ENCODE peak calls at places on chromosomes 4 and X, in five cellular contexts. One of them, this sample, is unnamed.

GRCh38 chrX:134544189-134544588 is 84.2 kb downstream of the HPRT1 start:
- DNase-seq in left ventricle myocardium inferior: no peak
- DNase-seq in lower lobe of right lung: no peak
- DNase-seq in SK-N-SH: no peak
- DNase-seq in CD4-positive, CD25-positive, alpha-beta regulatory T cell: no peak
- DNase-seq in this sample: no peak

GRCh38 chrX:105483011-105483410 is 262.5 kb upstream of the TEX13A start:
- DNase-seq in SK-N-SH: no peak
- DNase-seq in lower lobe of right lung: no peak
- DNase-seq in CD4-positive, CD25-positive, alpha-beta regulatory T cell: no peak
- DNase-seq in left ventricle myocardium inferior: no peak
- DNase-seq in this sample: no peak

GRCh38 chr4:41346306-41347061 is 89.8 kb downstream of the UCHL1 start:
- DNase-seq in CD4-positive, CD25-positive, alpha-beta regulatory T cell: no peak
- DNase-seq in left ventricle myocardium inferior: no peak
- DNase-seq in SK-N-SH: no peak
- DNase-seq in lower lobe of right lung: no peak
- DNase-seq in this sample: no peak

GRCh38 chrX:131792356-131792749 is 230.7 kb upstream of the STK26 start:
- DNase-seq in left ventricle myocardium inferior: no peak
- DNase-seq in CD4-positive, CD25-positive, alpha-beta regulatory T cell: peak; percentile 93
- DNase-seq in SK-N-SH: peak; percentile 63
- DNase-seq in lower lobe of right lung: no peak
- DNase-seq in this sample: peak; percentile 93

GRCh38 chr4:185382754-185383153 is 13.0 kb downstream of the LRP2BP start:
- DNase-seq in lower lobe of right lung: no peak
- DNase-seq in SK-N-SH: no peak
- DNase-seq in CD4-positive, CD25-positive, alpha-beta regulatory T cell: no peak
- DNase-seq in left ventricle myocardium inferior: no peak
- DNase-seq in this sample: no peak

GRCh38 chrX:17375361-17375630 is 296 bp downstream of the NHS start:
- DNase-seq in SK-N-SH: no peak
- DNase-seq in CD4-positive, CD25-positive, alpha-beta regulatory T cell: no peak
- DNase-seq in left ventricle myocardium inferior: no peak
- DNase-seq in lower lobe of right lung: no peak
- DNase-seq in this sample: peak; percentile 15

GRCh38 chr4:182144621-182145359 is 98.4 kb upstream of the TENM3 start:
- DNase-seq in left ventricle myocardium inferior: no peak
- DNase-seq in lower lobe of right lung: no peak
- DNase-seq in SK-N-SH: peak; percentile 84
- DNase-seq in CD4-positive, CD25-positive, alpha-beta regulatory T cell: no peak
- DNase-seq in this sample: peak; percentile 21

GRCh38 chrX:39896951-39897740 is 200.6 kb downstream of the BCOR start:
- DNase-seq in left ventricle myocardium inferior: peak; percentile 37
- DNase-seq in lower lobe of right lung: peak; percentile 49
- DNase-seq in CD4-positive, CD25-positive, alpha-beta regulatory T cell: no peak
- DNase-seq in SK-N-SH: no peak
- DNase-seq in this sample: no peak

GRCh38 chr4:142558851-142559250 is 287.2 kb downstream of the INPP4B start:
- DNase-seq in CD4-positive, CD25-positive, alpha-beta regulatory T cell: no peak
- DNase-seq in SK-N-SH: no peak
- DNase-seq in left ventricle myocardium inferior: no peak
- DNase-seq in lower lobe of right lung: no peak
- DNase-seq in this sample: no peak

GRCh38 chr4:42586775-42587174 is 70.1 kb downstream of the ATP8A1 start:
- DNase-seq in lower lobe of right lung: no peak
- DNase-seq in CD4-positive, CD25-positive, alpha-beta regulatory T cell: no peak
- DNase-seq in SK-N-SH: no peak
- DNase-seq in left ventricle myocardium inferior: no peak
- DNase-seq in this sample: no peak

GRCh38 chrX:130704053-130705038 is 198.7 kb downstream of the ENOX2 start:
- DNase-seq in lower lobe of right lung: no peak
- DNase-seq in SK-N-SH: no peak
- DNase-seq in left ventricle myocardium inferior: no peak
- DNase-seq in CD4-positive, CD25-positive, alpha-beta regulatory T cell: no peak
- DNase-seq in this sample: no peak

GRCh38 chr4:159006202-159006601 is 96.7 kb upstream of the RAPGEF2 start:
- DNase-seq in SK-N-SH: no peak
- DNase-seq in CD4-positive, CD25-positive, alpha-beta regulatory T cell: no peak
- DNase-seq in lower lobe of right lung: no peak
- DNase-seq in left ventricle myocardium inferior: no peak
- DNase-seq in this sample: no peak

GRCh38 chrX:124212622-124213021 is 119.8 kb upstream of the TEX13D start:
- DNase-seq in CD4-positive, CD25-positive, alpha-beta regulatory T cell: peak; percentile 20
- DNase-seq in lower lobe of right lung: no peak
- DNase-seq in SK-N-SH: no peak
- DNase-seq in left ventricle myocardium inferior: no peak
- DNase-seq in this sample: no peak

GRCh38 chr4:100009490-100009889 is 59.4 kb upstream of the H2AZ1 start:
- DNase-seq in left ventricle myocardium inferior: no peak
- DNase-seq in CD4-positive, CD25-positive, alpha-beta regulatory T cell: no peak
- DNase-seq in lower lobe of right lung: no peak
- DNase-seq in SK-N-SH: no peak
- DNase-seq in this sample: no peak

GRCh38 chr4:89108068-89108467 is 3.3 kb upstream of the TIGD2 start:
- DNase-seq in SK-N-SH: no peak
- DNase-seq in lower lobe of right lung: no peak
- DNase-seq in CD4-positive, CD25-positive, alpha-beta regulatory T cell: no peak
- DNase-seq in left ventricle myocardium inferior: no peak
- DNase-seq in this sample: no peak

GRCh38 chr4:5940470-5941203 is 47.8 kb upstream of the CRMP1 start:
- DNase-seq in left ventricle myocardium inferior: no peak
- DNase-seq in SK-N-SH: no peak
- DNase-seq in lower lobe of right lung: no peak
- DNase-seq in CD4-positive, CD25-positive, alpha-beta regulatory T cell: no peak
- DNase-seq in this sample: no peak

GRCh38 chr4:108592674-108592986 is 27.7 kb upstream of the RPL34 start:
- DNase-seq in lower lobe of right lung: no peak
- DNase-seq in left ventricle myocardium inferior: no peak
- DNase-seq in CD4-positive, CD25-positive, alpha-beta regulatory T cell: no peak
- DNase-seq in SK-N-SH: no peak
- DNase-seq in this sample: no peak

GRCh38 chr4:18981234-18981615 is 959.7 kb upstream of the LCORL start:
- DNase-seq in CD4-positive, CD25-positive, alpha-beta regulatory T cell: no peak
- DNase-seq in left ventricle myocardium inferior: no peak
- DNase-seq in SK-N-SH: no peak
- DNase-seq in lower lobe of right lung: no peak
- DNase-seq in this sample: no peak

GRCh38 chr4:2364654-2365053 is 53.8 kb downstream of the ZFYVE28 start:
- DNase-seq in CD4-positive, CD25-positive, alpha-beta regulatory T cell: peak; percentile 71
- DNase-seq in left ventricle myocardium inferior: peak; percentile 50
- DNase-seq in lower lobe of right lung: peak; percentile 68
- DNase-seq in SK-N-SH: no peak
- DNase-seq in this sample: no peak

GRCh38 chrX:1593286-1594271 is 2.2 kb downstream of the AKAP17A start:
- DNase-seq in SK-N-SH: no peak
- DNase-seq in CD4-positive, CD25-positive, alpha-beta regulatory T cell: no peak
- DNase-seq in lower lobe of right lung: no peak
- DNase-seq in left ventricle myocardium inferior: no peak
- DNase-seq in this sample: peak; percentile 77

GRCh38 chr4:150050566-150050965 is 27.7 kb upstream of the DCLK2 start:
- DNase-seq in SK-N-SH: no peak
- DNase-seq in lower lobe of right lung: no peak
- DNase-seq in left ventricle myocardium inferior: no peak
- DNase-seq in CD4-positive, CD25-positive, alpha-beta regulatory T cell: no peak
- DNase-seq in this sample: no peak

GRCh38 chrX:53237056-53237455 is 12.0 kb upstream of the KDM5C start:
- DNase-seq in CD4-positive, CD25-positive, alpha-beta regulatory T cell: no peak
- DNase-seq in left ventricle myocardium inferior: no peak
- DNase-seq in SK-N-SH: no peak
- DNase-seq in lower lobe of right lung: no peak
- DNase-seq in this sample: no peak

GRCh38 chrX:103779156-103779555 is 2.5 kb downstream of the PLP1 start:
- DNase-seq in left ventricle myocardium inferior: no peak
- DNase-seq in lower lobe of right lung: no peak
- DNase-seq in SK-N-SH: peak; percentile 39
- DNase-seq in CD4-positive, CD25-positive, alpha-beta regulatory T cell: no peak
- DNase-seq in this sample: peak; percentile 36

DNA sequence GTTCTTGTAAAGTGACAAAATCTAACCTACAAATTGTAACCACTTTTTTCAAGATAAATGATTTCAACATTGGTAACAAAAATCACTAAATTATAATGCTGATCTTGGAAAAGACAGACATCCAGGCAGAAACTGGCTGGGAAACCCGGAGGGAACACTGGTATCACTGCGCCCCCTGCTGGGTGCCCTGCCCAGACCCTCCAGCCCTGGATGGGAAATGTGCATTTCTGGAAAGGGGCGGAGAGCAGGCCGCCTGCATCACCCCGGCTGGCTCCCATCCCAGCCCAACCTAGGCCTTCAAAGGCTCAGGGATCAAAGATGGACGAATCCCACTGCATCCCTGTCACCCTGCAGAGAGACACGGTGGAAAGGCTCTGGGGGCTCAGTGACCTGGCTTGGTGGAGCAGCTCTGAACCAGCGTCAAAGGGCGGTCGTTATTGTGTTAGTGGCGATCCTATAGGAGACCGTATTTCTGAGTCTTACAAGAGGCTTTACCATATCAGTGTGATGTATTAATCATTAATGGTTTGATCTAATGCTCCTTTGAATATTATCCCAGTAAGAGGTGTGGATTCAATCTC is 37.3 kb downstream of the ACOX3 start:
- DNase-seq in SK-N-SH: peak; percentile 96
- DNase-seq in lower lobe of right lung: peak; percentile 82
- DNase-seq in left ventricle myocardium inferior: peak; percentile 89
- DNase-seq in CD4-positive, CD25-positive, alpha-beta regulatory T cell: peak; percentile 29
- DNase-seq in this sample: peak; percentile 91
- H3K4me1 ChIP-seq in SK-N-SH: no peaks in the 10 kb centered on the region
- H3K4me1 ChIP-seq in lower lobe of right lung: peaks cover 14% of the 10 kb centered on the region
- H3K4me1 ChIP-seq in left ventricle myocardium inferior: peaks cover 55% of the 10 kb centered on the region
- H3K4me1 ChIP-seq in CD4-positive, CD25-positive, alpha-beta regulatory T cell: no peaks in the 10 kb centered on the region
- H3K4me1 ChIP-seq in this sample: no peaks in the 10 kb centered on the region

DNA sequence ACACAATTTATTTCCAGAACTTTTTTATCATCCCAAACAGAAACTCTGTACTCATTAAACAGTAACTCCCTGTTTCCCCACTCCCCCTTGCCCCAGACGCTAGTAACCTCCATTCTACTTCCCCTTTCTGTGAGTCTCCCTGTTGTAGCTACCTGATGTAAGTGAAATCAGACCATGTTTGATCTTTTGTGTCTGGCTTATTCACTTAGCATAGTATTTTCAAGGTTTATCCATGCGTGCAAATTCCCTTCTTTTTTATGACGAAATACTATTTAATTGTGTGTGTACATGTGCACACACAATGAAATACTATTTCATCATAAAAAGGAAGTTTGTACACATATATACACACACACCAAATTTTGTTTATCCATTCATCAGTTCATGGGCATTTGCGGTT is 5.2 kb downstream of the PKD2 start:
- DNase-seq in left ventricle myocardium inferior: no peak
- DNase-seq in SK-N-SH: no peak
- DNase-seq in lower lobe of right lung: no peak
- DNase-seq in CD4-positive, CD25-positive, alpha-beta regulatory T cell: no peak
- DNase-seq in this sample: no peak
- H3K4me1 ChIP-seq in left ventricle myocardium inferior: peaks cover 66% of the 10 kb centered on the region
- H3K4me1 ChIP-seq in SK-N-SH: peaks cover 18% of the 10 kb centered on the region
- H3K4me1 ChIP-seq in lower lobe of right lung: peaks cover 45% of the 10 kb centered on the region
- H3K4me1 ChIP-seq in CD4-positive, CD25-positive, alpha-beta regulatory T cell: peaks cover 19% of the 10 kb centered on the region
- H3K4me1 ChIP-seq in this sample: peaks cover 48% of the 10 kb centered on the region

GRCh38 chrX:7116081-7116480 is 31.4 kb upstream of the STS start:
- DNase-seq in CD4-positive, CD25-positive, alpha-beta regulatory T cell: no peak
- DNase-seq in lower lobe of right lung: no peak
- DNase-seq in left ventricle myocardium inferior: no peak
- DNase-seq in SK-N-SH: no peak
- DNase-seq in this sample: no peak
- H3K4me1 ChIP-seq in CD4-positive, CD25-positive, alpha-beta regulatory T cell: peaks cover 7% of the 10 kb centered on the region
- H3K4me1 ChIP-seq in lower lobe of right lung: peaks cover 11% of the 10 kb centered on the region
- H3K4me1 ChIP-seq in left ventricle myocardium inferior: peaks cover 23% of the 10 kb centered on the region
- H3K4me1 ChIP-seq in SK-N-SH: peaks cover 7% of the 10 kb centered on the region
- H3K4me1 ChIP-seq in this sample: peaks cover 19% of the 10 kb centered on the region

GRCh38 chrX:47198026-47198686 is 4.5 kb downstream of the UBA1 start:
- DNase-seq in CD4-positive, CD25-positive, alpha-beta regulatory T cell: no peak
- DNase-seq in left ventricle myocardium inferior: no peak
- DNase-seq in SK-N-SH: no peak
- DNase-seq in lower lobe of right lung: no peak
- DNase-seq in this sample: no peak
- H3K4me1 ChIP-seq in CD4-positive, CD25-positive, alpha-beta regulatory T cell: peaks cover 44% of the 10 kb centered on the region
- H3K4me1 ChIP-seq in left ventricle myocardium inferior: peaks cover 49% of the 10 kb centered on the region
- H3K4me1 ChIP-seq in SK-N-SH: peaks cover 16% of the 10 kb centered on the region
- H3K4me1 ChIP-seq in lower lobe of right lung: peaks cover 30% of the 10 kb centered on the region
- H3K4me1 ChIP-seq in this sample: peaks cover 38% of the 10 kb centered on the region

This sample was measured in adrenal gland.